ENCODE peak calls at places on chromosomes 12 and 14, in ten cellular contexts. Y, W, U, K, L, E, Z, I, D and S are unnamed samples.

GRCh38 chr12:57549909-57550627 is at the start of gene KIF5A:
- DNase-seq in Y (no peak), W (peak), U (peak), K (no peak), L (no peak), E (no peak), Z (no peak), I (no peak), D (no peak), S (no peak)

GRCh38 chr12:31222620-31223222 is 103.2 kb downstream of the SINHCAF start:
- DNase-seq in Y (no peak), W (peak), U (no peak), K (no peak), L (no peak), E (no peak), Z (no peak), I (no peak), D (no peak), S (no peak)

GRCh38 chr12:47080725-47081502 is 1.2 kb upstream of the AMIGO2 start:
- DNase-seq in Y (peak), W (no peak), U (no peak), K (peak), L (peak), E (no peak), Z (no peak), I (peak), D (peak), S (no peak)

GRCh38 chr14:61493239-61493638 is 171.9 kb downstream of the PRKCH start:
- DNase-seq in Y (peak), W (no peak), U (no peak), K (no peak), L (no peak), E (peak), Z (no peak), I (peak), D (peak), S (no peak)

GRCh38 chr14:64800000-64800399 is 79.7 kb downstream of the SPTB start:
- DNase-seq in Y (peak), W (peak), U (peak), K (no peak), L (no peak), E (peak), Z (peak), I (peak), D (peak), S (no peak)

GRCh38 chr12:45468751-45469615 is 253.1 kb downstream of the ANO6 start:
- DNase-seq in Y (no peak), W (no peak), U (no peak), K (no peak), L (no peak), E (no peak), Z (no peak), I (no peak), D (no peak), S (no peak)

GRCh38 chr12:52127683-52128450 is 48.4 kb downstream of the SMIM41 start:
- DNase-seq in Y (no peak), W (no peak), U (no peak), K (no peak), L (no peak), E (no peak), Z (no peak), I (no peak), D (no peak), S (no peak)

GRCh38 chr12:110684322-110684836 is 4.5 kb downstream of the HVCN1 start:
- DNase-seq in Y (peak), W (no peak), U (no peak), K (no peak), L (no peak), E (no peak), Z (peak), I (no peak), D (no peak), S (no peak)

GRCh38 chr12:110705309-110705708 is 16.4 kb upstream of the HVCN1 start:
- DNase-seq in Y (peak), W (no peak), U (no peak), K (no peak), L (no peak), E (no peak), Z (no peak), I (no peak), D (no peak), S (no peak)

GRCh38 chr14:90061849-90062794 is at the start of gene KCNK13:
- DNase-seq in Y (no peak), W (no peak), U (no peak), K (peak), L (peak), E (no peak), Z (no peak), I (no peak), D (peak), S (no peak)

GRCh38 chr12:106671840-106672239 is 89.0 kb downstream of the RFX4 start:
- DNase-seq in Y (no peak), W (no peak), U (no peak), K (no peak), L (no peak), E (no peak), Z (no peak), I (no peak), D (no peak), S (no peak)

GRCh38 chr12:8018666-8019581 is 13.6 kb upstream of the FOXJ2 start:
- DNase-seq in Y (no peak), W (peak), U (no peak), K (no peak), L (no peak), E (no peak), Z (no peak), I (no peak), D (no peak), S (no peak)

GRCh38 chr12:56760460-56760859 is 2.7 kb upstream of the HSD17B6 start:
- DNase-seq in Y (no peak), W (no peak), U (no peak), K (no peak), L (no peak), E (no peak), Z (no peak), I (no peak), D (no peak), S (no peak)

GRCh38 chr14:70885343-70886014 is 21.8 kb upstream of the PCNX1 start:
- DNase-seq in Y (no peak), W (no peak), U (no peak), K (no peak), L (no peak), E (no peak), Z (no peak), I (no peak), D (no peak), S (no peak)

GRCh38 chr14:103094406-103095209 is at the start of gene EXOC3L4:
- DNase-seq in Y (peak), W (no peak), U (no peak), K (no peak), L (no peak), E (no peak), Z (no peak), I (no peak), D (no peak), S (no peak)

DNA sequence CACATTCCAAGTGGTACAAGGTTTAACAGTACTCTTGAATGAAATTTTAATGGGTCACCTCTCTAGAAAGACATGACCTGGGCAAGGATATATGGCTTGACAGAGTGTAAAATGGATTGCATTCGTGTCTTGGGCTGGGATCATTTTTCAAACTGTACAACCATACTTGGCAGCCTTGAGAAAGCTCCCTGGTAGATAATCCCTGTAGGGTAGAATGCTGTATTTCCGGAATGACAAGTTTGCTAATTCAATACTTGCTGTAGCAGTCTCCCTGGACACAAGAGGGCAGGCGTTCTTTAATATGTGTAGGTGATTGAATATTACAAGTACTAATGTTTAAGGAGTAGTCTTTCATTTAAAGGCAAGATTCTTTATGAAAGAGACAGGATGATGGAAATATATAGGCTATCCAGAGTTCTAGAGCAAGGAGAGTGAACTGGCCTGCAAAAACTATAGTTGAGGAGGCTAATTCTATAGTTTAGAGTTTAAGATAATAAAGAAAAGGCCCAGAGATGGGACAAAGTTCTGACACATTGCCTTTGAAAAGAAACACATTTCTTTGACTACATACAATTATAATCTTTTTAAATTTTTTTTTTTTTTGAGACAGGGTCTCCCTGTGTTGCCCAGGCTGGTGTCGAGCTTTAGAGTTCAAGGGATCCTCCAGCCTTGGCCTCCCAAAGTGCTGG is 53.4 kb downstream of the PLBD1 start:
- DNase-seq in Y (peak), W (peak), U (no peak), K (no peak), L (no peak), E (peak), Z (peak), I (peak), D (peak), S (no peak)
- TF ChIP-seq CTCF in Y (peak), W (peak), U (no peak), K (peak), L (peak), E (peak), Z (peak), I (peak), D (peak), S (peak)

GRCh38 chr12:18221726-18222125 is 39.6 kb upstream of the PIK3C2G start:
- DNase-seq in Y (no peak), W (no peak), U (no peak), K (no peak), L (no peak), E (no peak), Z (no peak), I (no peak), D (no peak), S (no peak)

GRCh38 chr12:18222699-18223098 is 38.6 kb upstream of the PIK3C2G start:
- DNase-seq in Y (no peak), W (no peak), U (no peak), K (no peak), L (no peak), E (no peak), Z (no peak), I (no peak), D (no peak), S (no peak)

DNA sequence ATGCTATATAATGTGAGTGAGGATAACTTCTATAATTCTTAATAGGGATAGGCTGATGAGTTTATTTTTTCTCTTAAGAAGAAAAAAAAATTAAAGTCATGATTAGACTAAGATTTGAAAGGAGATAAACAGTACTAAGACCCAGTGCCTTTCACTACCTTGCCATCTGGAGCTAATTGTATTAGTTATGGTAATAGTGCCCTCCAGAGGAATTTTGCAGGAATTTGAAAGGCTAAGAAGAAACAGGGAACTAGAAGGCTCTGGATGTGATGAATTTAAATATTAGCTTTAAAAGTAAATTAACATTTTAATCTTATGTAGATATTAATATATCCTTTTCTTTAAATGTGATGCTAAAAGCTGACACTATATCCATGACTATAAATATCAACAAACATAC is 36.6 kb upstream of the PIK3C2G start:
- DNase-seq in Y (peak), W (peak), U (peak), K (no peak), L (no peak), E (peak), Z (peak), I (peak), D (peak), S (no peak)
- TF ChIP-seq CTCF in Y (peak), W (peak), U (peak), K (no peak), L (peak), E (peak), Z (peak), I (peak), D (peak), S (peak)

DNA sequence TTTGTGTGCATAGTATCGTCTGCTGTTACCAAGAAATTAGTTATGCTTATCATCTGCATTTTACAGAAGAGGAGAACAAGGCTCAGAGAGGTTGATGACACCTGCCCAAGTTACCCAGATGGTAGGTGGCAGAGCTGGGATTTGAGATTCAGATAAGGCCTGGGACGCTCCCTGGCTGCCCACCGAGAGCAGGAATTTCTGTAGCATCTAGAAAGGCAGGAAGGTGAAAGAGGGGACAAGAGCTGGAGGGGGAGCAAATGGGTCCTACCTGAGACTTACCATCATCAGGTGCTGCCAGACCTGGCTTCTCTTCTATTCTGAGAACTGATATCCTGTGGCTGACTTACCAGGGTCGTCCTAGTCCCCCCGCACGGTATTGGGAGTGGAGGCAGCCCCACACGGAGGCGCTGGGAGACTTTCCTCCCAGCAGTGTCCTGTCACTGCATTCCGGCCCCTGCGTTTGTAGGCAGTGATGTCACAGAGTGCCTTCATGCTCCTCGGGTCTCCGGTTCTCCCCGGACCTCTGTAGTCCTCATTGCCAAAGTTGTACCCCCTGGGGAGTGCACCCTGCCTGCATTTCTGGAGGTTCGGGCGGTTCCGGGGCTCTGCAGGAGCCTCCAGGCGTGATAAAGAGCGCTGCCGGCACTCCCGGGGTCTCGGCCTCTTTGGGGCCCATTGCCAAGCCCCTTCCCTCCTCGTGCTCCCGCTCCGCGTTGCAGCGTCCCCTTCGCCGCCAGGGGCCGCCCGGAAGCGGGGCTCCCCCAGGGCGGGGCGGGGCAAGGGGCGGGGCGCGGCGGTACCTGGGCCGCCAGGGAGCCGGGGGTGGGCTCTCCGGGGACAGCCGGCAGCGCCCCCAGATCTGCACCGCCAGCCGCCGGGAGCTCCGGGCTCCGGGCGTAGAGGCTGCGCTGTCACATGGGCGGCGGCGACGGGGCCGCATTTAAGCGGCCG is at the start of gene CABP1:
- DNase-seq in Y (no peak), W (peak), U (peak), K (no peak), L (no peak), E (no peak), Z (no peak), I (no peak), D (no peak), S (peak)
- TF ChIP-seq CTCF in Y (no peak), W (peak), U (peak), K (peak), L (peak), E (no peak), Z (peak), I (no peak), D (no peak), S (peak)

GRCh38 chr14:52729925-52730707 is at the start of gene STYX:
- DNase-seq in Y (peak), W (peak), U (peak), K (peak), L (peak), E (peak), Z (peak), I (peak), D (peak), S (peak)
- TF ChIP-seq CTCF in Y (no peak), W (no peak), U (no peak), K (no peak), L (no peak), E (peak), Z (no peak), I (no peak), D (no peak), S (peak)

DNA sequence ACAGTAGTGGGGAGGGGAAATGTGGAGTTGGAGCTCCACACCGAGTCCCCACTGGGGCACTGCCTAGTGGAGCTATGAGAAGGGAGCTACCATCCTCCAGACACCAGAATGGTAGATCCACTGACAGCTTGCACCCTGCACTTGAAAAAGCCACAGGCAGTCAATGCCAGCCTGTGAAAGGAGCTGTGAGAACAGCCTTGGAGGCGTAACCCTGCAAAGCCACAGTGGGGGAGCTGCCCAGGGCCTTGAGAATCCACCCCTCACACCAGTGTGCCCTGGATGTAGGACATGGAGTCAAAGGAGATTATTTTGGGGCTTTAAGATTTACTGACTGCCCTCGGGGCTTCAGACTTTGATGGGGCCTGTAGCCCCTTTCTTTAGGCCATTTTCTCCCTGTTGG is 12.5 kb downstream of the CTSG start:
- DNase-seq in Y (no peak), W (no peak), U (no peak), K (no peak), L (no peak), E (no peak), Z (no peak), I (no peak), D (no peak), S (no peak)
- TF ChIP-seq CTCF in Y (no peak), W (no peak), U (no peak), K (no peak), L (no peak), E (no peak), Z (no peak), I (no peak), D (no peak), S (no peak)

GRCh38 chr14:100173353-100173752 is 13.9 kb upstream of the DEGS2 start:
- DNase-seq in Y (no peak), W (no peak), U (no peak), K (no peak), L (no peak), E (no peak), Z (no peak), I (no peak), D (no peak), S (no peak)
- TF ChIP-seq CTCF in Y (no peak), W (peak), U (no peak), K (no peak), L (no peak), E (no peak), Z (no peak), I (no peak), D (no peak), S (no peak)

GRCh38 chr14:23565626-23566025 is 2.0 kb downstream of the AP1G2 start:
- DNase-seq in Y (no peak), W (no peak), U (no peak), K (no peak), L (no peak), E (no peak), Z (no peak), I (no peak), D (no peak), S (peak)

GRCh38 chr14:23566112-23566781 is 1.3 kb downstream of the AP1G2 start:
- DNase-seq in Y (no peak), W (no peak), U (no peak), K (no peak), L (no peak), E (no peak), Z (no peak), I (no peak), D (no peak), S (peak)

GRCh38 chr14:23567186-23568020 is at the start of gene AP1G2:
- DNase-seq in Y (peak), W (peak), U (peak), K (peak), L (peak), E (peak), Z (peak), I (peak), D (peak), S (peak)

GRCh38 chr14:23568021-23568599 is 519 bp upstream of the AP1G2 start:
- DNase-seq in Y (no peak), W (no peak), U (no peak), K (no peak), L (peak), E (no peak), Z (no peak), I (no peak), D (no peak), S (no peak)

DNA sequence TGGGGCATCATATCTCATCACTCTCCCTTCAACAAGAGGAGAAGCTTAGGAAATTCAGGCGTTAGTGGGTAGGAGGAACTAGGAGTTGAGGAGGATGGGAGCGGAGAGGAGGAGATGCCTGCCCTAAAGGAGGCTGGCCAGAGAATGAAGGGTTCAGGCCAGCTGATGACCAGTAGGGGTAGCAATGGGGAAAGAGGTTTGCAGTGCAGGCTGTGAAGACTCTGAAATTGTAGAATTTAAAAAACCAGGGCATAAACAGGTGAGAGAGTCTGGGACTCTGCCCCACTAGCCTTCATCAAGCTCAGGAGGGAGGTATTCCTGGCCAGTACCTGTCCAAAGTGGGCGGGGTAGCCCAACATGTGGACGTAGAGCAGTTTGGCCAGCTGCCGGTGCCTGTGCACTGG is 807 bp downstream of the AP1G2 start:
- DNase-seq in Y (no peak), W (no peak), U (no peak), K (no peak), L (no peak), E (peak), Z (peak), I (peak), D (no peak), S (no peak)
- TF ChIP-seq CTCF in Y (peak), W (no peak), U (peak), K (no peak), L (no peak), E (peak), Z (no peak), I (peak), D (no peak), S (peak)

GRCh38 chr12:58931518-58931917 is 11.2 kb upstream of the LRIG3 start:
- DNase-seq in Y (no peak), W (no peak), U (no peak), K (no peak), L (no peak), E (no peak), Z (no peak), I (no peak), D (no peak), S (no peak)
- TF ChIP-seq CTCF in Y (no peak), W (no peak), U (no peak), K (no peak), L (no peak), E (peak), Z (peak), I (peak), D (no peak), S (peak)

DNA sequence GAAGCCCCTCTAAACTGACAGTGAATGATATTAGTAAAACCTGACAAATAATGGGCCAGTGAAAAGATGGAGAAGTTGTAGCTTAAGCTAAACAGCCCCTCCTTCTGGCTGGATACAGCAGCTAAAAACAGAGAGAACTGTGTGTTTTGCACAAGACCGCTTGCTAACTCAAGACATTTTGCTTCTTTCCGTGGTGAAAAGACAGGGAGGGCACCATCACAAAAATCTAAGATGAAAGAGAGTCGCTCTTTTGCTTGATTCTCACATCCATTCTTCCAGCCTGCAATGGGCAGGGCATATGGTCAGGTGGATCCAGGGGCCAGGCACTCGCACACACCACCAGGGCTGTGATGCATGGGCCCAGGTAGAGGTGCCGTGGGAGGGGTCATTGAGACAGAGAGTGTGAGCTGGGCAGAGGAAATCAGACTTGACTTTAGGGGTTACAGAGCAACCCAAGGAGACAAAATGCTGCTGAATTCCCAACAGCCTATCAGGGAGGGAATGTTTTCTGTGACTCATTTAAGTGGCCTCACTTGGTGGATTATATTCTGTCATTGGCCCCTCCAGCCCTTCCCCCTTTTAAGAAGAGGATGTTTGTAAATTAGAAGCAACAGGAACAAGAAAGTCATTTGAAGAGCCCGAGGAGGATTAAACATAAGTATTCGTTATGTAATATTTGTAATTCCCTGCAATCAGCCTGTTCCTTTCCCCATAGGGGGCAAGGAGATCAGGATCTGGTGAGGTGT is 12.2 kb downstream of the EMP1 start:
- DNase-seq in Y (peak), W (no peak), U (peak), K (no peak), L (no peak), E (peak), Z (no peak), I (peak), D (no peak), S (no peak)
- TF ChIP-seq CTCF in Y (peak), W (peak), U (peak), K (peak), L (no peak), E (peak), Z (peak), I (peak), D (peak), S (peak)